ENCODE peak calls at places on chromosomes 2 and 18, in seven cellular contexts. Q, N, K, V, X, T and E are unnamed samples.

GRCh38 chr2:218406949-218407703 is 7.5 kb downstream of the CTDSP1 start:
- DNase-seq in T (peak; percentile 68), X (peak; percentile 69), Q (peak; percentile 71), V (no peak), K (no peak), N (no peak), E (peak; percentile 46)

GRCh38 chr18:21309248-21309647 is 67.2 kb downstream of the GREB1L start:
- DNase-seq in T (no peak), K (no peak), Q (no peak), V (no peak), N (no peak), X (no peak), E (no peak)

GRCh38 chr2:160408575-160409291 is 84.9 kb downstream of the RBMS1 start:
- DNase-seq in N (no peak), V (no peak), T (no peak), K (no peak), Q (no peak), X (no peak), E (no peak)

GRCh38 chr2:96533292-96534073 is 3.1 kb upstream of the ARID5A start:
- DNase-seq in X (peak; percentile 86), V (no peak), Q (peak; percentile 60), K (no peak), N (no peak), T (peak; percentile 74), E (no peak)

GRCh38 chr18:54558609-54559585 is 32.1 kb upstream of the DYNAP start:
- DNase-seq in Q (peak; percentile 39), K (no peak), X (no peak), V (peak; percentile 5), N (peak; percentile 11), T (no peak), E (no peak)

GRCh38 chr2:171966268-171966667 is 33.5 kb upstream of the METAP1D start:
- DNase-seq in T (no peak), X (no peak), V (no peak), N (no peak), K (no peak), Q (no peak), E (no peak)

GRCh38 chr18:5527603-5528002 is 16.2 kb downstream of the EPB41L3 start:
- DNase-seq in K (no peak), V (no peak), Q (no peak), X (peak; percentile 41), N (no peak), T (no peak), E (no peak)

GRCh38 chr18:32259553-32259952 is 69.7 kb downstream of the MEP1B start:
- DNase-seq in K (no peak), X (no peak), V (no peak), T (no peak), Q (no peak), N (no peak), E (no peak)

GRCh38 chr2:26711457-26712155 is 19.1 kb downstream of the KCNK3 start:
- DNase-seq in T (no peak), V (no peak), N (no peak), Q (no peak), K (no peak), X (no peak), E (no peak)

GRCh38 chr18:80218341-80219227 is 28.7 kb downstream of the PARD6G start:
- DNase-seq in V (no peak), Q (no peak), X (no peak), K (no peak), T (no peak), N (no peak), E (no peak)

DNA sequence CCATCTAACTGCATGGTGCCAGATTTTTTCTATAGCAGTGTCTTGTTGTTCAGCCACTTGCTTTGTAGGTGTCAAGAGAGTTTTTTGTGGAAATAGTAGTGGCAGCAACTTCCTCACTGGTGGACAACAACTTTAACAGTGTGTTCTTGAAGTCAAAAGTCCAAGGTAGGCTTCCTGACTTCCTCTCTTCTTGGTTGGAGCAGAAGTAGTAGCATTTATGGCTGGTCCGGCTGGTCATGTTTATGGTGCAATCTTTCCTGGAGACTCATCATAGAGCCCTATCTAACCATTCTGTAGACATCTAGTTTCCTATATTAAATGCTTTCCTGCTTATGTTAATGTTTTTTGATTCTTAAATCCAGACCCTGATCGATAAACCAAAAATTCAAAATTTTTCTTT is 11.7 kb downstream of the GPR75 start:
- DNase-seq in Q (no peak), V (no peak), T (no peak), K (no peak), N (no peak), X (no peak), E (no peak)
- H3K27ac ChIP-seq in Q (no peak overlapping the region), V (no peak overlapping the region), T (no peak overlapping the region), K (no peak overlapping the region), N (no peak overlapping the region), X (no peak overlapping the region), E (no peak overlapping the region)

GRCh38 chr2:201259216-201259615 is 1.1 kb upstream of the CASP8 start:
- DNase-seq in Q (no peak), V (no peak), X (no peak), K (no peak), T (no peak), N (no peak), E (no peak)
- H3K27ac ChIP-seq in Q (no peak overlapping the region), V (peak overlapping the region; percentile 93), X (no peak overlapping the region), K (no peak overlapping the region), T (peak overlapping the region; percentile 51), N (no peak overlapping the region), E (no peak overlapping the region)

GRCh38 chr2:30178618-30179404 is 32.0 kb downstream of the YPEL5 start:
- DNase-seq in V (no peak), K (no peak), T (peak; percentile 52), X (peak; percentile 81), Q (peak; percentile 61), N (no peak), E (peak; percentile 54)
- H3K27ac ChIP-seq in V (no peak overlapping the region), K (no peak overlapping the region), T (peak overlapping the region; percentile 62), X (peak overlapping the region; percentile 60), Q (no peak overlapping the region), N (no peak overlapping the region), E (no peak overlapping the region)

DNA sequence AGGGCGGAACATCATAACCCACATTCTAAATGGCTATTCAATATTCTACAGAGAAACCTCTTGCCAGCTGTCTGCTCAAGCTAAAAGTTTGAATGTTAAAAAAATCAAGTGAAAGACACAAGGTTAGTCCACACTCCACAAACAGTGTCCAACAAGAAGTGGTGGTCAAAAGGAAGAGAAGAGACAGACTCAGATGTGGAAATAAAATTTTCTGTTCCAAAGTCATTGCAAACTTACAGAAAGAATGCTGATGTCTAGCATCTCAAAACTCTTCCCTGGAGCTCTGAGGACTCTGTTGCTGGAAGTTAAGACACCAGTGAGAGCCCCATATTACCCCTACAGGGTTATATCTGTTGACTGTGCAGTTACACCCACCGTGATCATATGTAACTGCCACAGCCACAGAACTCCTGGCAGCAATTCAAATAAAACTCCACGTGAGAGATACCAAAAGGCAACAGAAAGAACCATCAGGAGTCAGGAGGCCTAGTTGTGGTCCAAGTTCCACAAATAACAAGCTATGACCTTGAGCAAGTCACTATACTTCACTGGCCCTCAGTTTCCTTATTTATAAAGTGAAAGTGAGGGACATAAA is 60.9 kb downstream of the AAK1 start:
- DNase-seq in X (peak; percentile 45), N (peak; percentile 42), K (no peak), Q (peak; percentile 29), V (no peak), T (no peak), E (no peak)
- H3K27ac ChIP-seq in X (no peak overlapping the region), N (no peak overlapping the region), K (no peak overlapping the region), Q (no peak overlapping the region), V (peak overlapping the region; percentile 76), T (no peak overlapping the region), E (no peak overlapping the region)

GRCh38 chr2:9483107-9483506 is 8.8 kb downstream of the IAH1 start:
- DNase-seq in T (no peak), X (no peak), K (no peak), N (no peak), V (no peak), Q (no peak), E (no peak)

GRCh38 chr2:9478526-9478925 is 4.2 kb downstream of the IAH1 start:
- DNase-seq in T (no peak), Q (no peak), X (no peak), N (no peak), K (no peak), V (no peak), E (no peak)

GRCh38 chr2:9480157-9480556 is 5.8 kb downstream of the IAH1 start:
- DNase-seq in X (no peak), Q (no peak), V (no peak), K (no peak), N (peak; percentile 33), T (no peak), E (no peak)

GRCh38 chr2:9484533-9484932 is 10.2 kb downstream of the IAH1 start:
- DNase-seq in N (no peak), Q (no peak), T (no peak), K (no peak), V (no peak), X (no peak), E (no peak)

DNA sequence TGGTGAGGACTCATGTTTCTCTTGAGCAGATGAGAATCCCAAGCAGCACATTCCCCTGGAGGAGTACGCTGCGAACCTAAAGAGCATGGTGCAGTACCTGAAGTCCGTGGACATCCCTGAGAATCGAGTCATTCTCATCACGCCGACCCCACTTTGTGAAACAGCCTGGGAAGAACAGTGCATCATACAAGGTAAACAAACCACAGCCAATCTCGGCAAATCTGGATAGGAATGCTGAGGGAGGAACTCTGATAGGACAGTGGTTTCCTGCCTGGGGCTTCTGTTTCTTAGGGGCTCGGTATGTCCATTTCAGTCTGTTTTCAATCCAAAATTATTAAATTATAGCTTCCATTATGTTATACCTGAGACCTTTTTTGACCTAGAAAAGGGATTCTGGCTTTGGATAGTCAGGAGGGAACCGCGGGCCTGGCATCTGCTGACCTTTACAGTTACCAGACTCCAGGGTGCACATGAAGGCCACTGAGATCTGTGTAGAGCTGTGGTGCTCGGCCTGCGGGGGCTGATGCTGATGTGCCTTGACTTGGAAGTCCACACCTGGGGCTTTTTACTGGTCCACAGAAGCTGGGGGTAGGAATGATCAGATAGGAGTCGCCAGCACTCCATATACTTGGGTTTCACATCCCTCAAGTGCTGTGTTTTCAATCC is 7.0 kb downstream of the IAH1 start:
- DNase-seq in K (no peak), Q (no peak), N (peak; percentile 60), X (no peak), V (no peak), T (no peak), E (no peak)
- H3K27ac ChIP-seq in K (no peak overlapping the region), Q (no peak overlapping the region), N (no peak overlapping the region), X (no peak overlapping the region), V (peak overlapping the region; percentile 3), T (no peak overlapping the region), E (no peak overlapping the region)